ENCODE peak calls at places on chromosome 18, in six cellular contexts. X is A549, G is IMR-90, Y is adrenal gland, C is suprapubic skin, S is vagina. L is an unnamed sample.
A peak's percentile ranks its signal among the peaks of the same experiment; 100 is the strongest.

GRCh38 chr18:59954241-59954640 is 54.4 kb downstream of the PMAIP1 start:
- DNase-seq in X (no peak), G (no peak), Y (no peak), C (no peak), S (no peak), L (no peak)

GRCh38 chr18:8006979-8007378 is 439.9 kb downstream of the PTPRM start:
- DNase-seq in X (no peak), G (no peak), Y (no peak), C (no peak), S (no peak), L (no peak)

GRCh38 chr18:13019301-13019700 is 28.1 kb downstream of the CEP192 start:
- DNase-seq in X (no peak), G (peak; percentile 49), Y (no peak), C (no peak), S (no peak), L (no peak)

GRCh38 chr18:5879479-5879882 is 15.8 kb downstream of the TMEM200C start:
- DNase-seq in X (peak; percentile 19), G (peak; percentile 65), Y (no peak), C (no peak), S (no peak), L (no peak)

GRCh38 chr18:48771641-48772380 is 179.0 kb downstream of the SMAD7 start:
- DNase-seq in X (no peak), G (no peak), Y (no peak), C (no peak), S (no peak), L (no peak)

GRCh38 chr18:57901819-57902600 is 98.9 kb upstream of the ATP8B1 start:
- DNase-seq in X (peak; percentile 98), G (peak; percentile 16), Y (no peak), C (no peak), S (no peak), L (no peak)

GRCh38 chr18:11981633-11982366 is 493 bp downstream of the IMPA2 start:
- DNase-seq in X (no peak), G (peak; percentile 19), Y (no peak), C (no peak), S (no peak), L (peak; percentile 68)

GRCh38 chr18:42028232-42028832 is 73.3 kb downstream of the PIK3C3 start:
- DNase-seq in X (peak; percentile 9), G (peak; percentile 38), Y (no peak), C (no peak), S (no peak), L (no peak)

GRCh38 chr18:54235871-54236270 is 11.4 kb upstream of the MBD2 start:
- DNase-seq in X (no peak), G (no peak), Y (no peak), C (no peak), S (no peak), L (no peak)

GRCh38 chr18:54233761-54234160 is 9.3 kb upstream of the MBD2 start:
- DNase-seq in X (no peak), G (no peak), Y (no peak), C (no peak), S (no peak), L (no peak)

GRCh38 chr18:54232485-54233227 is 8.2 kb upstream of the MBD2 start:
- DNase-seq in X (no peak), G (no peak), Y (no peak), C (no peak), S (no peak), L (no peak)

GRCh38 chr18:54229660-54230059 is 5.2 kb upstream of the MBD2 start:
- DNase-seq in X (no peak), G (no peak), Y (no peak), C (no peak), S (no peak), L (no peak)

DNA sequence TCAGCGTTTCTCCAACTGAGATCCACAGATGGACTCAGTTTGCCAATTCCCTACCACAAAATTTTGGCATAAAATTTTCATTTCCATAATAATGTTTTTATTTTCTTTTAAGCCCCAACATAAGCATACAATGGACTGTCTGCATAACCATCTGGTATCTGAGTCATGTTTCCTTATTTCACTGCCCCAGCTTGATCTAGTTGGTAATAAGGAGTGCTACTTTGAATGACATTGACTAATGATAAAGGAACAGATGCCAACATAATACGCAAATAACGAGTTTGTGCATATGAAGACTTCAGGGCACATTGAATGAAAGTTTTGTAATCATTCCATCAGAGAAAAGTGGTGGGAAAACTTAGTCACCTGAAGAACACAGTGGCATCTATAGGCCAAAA is 8.8 kb upstream of the MBD2 start:
- DNase-seq in X (no peak), G (no peak), Y (no peak), C (no peak), S (no peak), L (no peak)
- H3K27ac ChIP-seq in X (no peak overlapping the region), G (no peak overlapping the region), Y (no peak overlapping the region), C (peak overlapping the region; percentile 28), S (no peak overlapping the region), L (no peak overlapping the region)

GRCh38 chr18:3604626-3605408 is 154.8 kb downstream of the TGIF1 start:
- DNase-seq in X (peak; percentile 94), G (peak; percentile 98), Y (no peak), C (no peak), S (no peak), L (no peak)
- TF ChIP-seq POLR2A in X (no peak), G (peak; percentile 91), Y (no peak), C (no peak), S (no peak), L (no peak)

GRCh38 chr18:77056399-77057015 is 76.1 kb downstream of the MBP start:
- DNase-seq in X (no peak), G (no peak), Y (no peak), C (no peak), S (no peak), L (no peak)
- H3K4me1 ChIP-seq in X (peaks cover 40% of the 10 kb centered on the region), G (peaks cover 26% of the 10 kb centered on the region), Y (peaks cover 39% of the 10 kb centered on the region), C (peaks cover 46% of the 10 kb centered on the region), S (peaks cover 54% of the 10 kb centered on the region), L (peaks cover 6% of the 10 kb centered on the region)

DNA sequence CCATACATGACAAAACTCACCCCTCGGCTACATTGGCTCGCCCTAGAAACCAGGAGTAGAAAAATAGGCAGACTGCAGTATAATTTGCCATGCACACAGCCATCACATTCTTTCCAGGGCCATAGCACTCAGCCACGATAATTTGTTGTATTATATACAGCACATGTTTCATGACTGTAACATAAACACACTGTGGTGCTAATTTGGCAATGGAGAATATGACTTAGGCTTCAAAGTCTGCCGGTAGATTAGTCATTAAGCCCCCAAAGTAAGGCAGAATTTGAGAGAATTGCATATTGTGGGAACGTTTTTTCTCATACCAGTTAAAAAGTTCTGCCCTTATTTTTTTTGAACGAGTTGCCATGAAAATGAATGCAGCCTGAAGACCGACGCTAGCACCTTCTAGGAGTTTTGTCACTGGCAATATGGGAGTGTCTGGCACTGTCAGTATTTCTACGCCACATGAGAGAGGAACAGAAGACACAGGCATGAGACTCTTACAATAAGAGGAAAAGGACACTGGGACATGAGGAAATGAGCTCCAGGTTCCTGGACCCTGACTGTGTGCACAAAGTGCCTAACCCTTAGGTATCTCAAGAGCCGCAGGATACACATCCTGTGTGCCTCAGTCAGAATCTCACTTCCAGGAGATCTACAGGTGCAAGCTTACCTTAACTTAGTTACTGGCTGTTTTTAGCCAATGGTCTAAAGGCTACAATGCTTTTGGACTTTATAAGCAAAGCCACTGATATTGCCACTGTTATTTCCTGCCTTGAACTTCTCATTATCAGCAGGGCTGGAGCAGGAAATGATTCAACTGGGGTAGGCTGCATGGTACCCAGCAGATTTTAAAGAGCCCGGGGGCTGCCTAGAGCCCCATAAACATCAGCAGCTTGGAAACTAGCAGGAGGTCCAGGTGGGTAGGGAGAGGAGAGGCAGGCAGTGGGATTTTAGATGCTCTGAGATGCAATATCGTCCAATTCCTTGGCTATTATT is 254.5 kb downstream of the ZNF521 start:
- DNase-seq in X (no peak), G (peak; percentile 73), Y (no peak), C (no peak), S (no peak), L (no peak)
- H3K27ac ChIP-seq in X (no peak overlapping the region), G (peak overlapping the region; percentile 50), Y (no peak overlapping the region), C (no peak overlapping the region), S (no peak overlapping the region), L (no peak overlapping the region)

GRCh38 chr18:50287441-50288347 is at the start of gene CXXC1:
- DNase-seq in X (peak; percentile 99), G (peak; percentile 100), Y (peak; percentile 95), C (peak; percentile 98), S (no peak), L (peak; percentile 98)

GRCh38 chr18:50285631-50286321 is 1.7 kb downstream of the CXXC1 start:
- DNase-seq in X (no peak), G (no peak), Y (no peak), C (no peak), S (no peak), L (no peak)

GRCh38 chr18:50287028-50287440 is 458 bp downstream of the CXXC1 start:
- DNase-seq in X (no peak), G (no peak), Y (no peak), C (no peak), S (no peak), L (peak; percentile 65)

GRCh38 chr18:50285071-50285470 is 2.4 kb downstream of the CXXC1 start:
- DNase-seq in X (no peak), G (no peak), Y (no peak), C (no peak), S (no peak), L (no peak)

DNA sequence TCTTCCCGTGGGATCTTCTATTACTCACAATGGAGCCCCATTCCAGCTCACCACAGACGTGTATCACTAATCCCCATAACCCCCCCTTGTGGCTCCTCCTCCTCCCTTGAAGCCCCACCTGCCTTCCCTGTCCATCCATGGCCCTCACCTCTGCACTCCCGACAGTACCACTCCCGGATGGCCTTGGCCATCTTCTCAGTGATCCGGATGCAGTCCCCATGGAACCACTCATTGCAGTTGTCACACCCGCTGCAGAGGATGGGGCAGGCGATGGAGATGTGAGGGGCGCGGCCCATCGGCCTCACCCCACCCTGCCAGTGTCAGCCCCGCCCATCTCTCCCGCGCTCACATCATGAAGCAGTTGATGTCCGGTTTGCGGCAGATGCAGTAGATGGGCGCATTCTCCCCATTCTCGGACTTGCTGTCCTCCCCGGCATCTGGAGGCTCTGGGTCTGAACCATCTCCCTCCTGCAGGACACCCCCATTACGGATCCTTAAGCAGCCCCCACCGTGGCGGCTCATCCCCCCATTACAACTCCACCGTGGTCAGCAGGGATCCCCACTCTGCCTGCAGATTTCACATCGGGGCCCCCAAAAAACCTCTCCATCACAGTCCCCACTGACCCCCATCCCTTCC is 983 bp downstream of the CXXC1 start:
- DNase-seq in X (peak; percentile 37), G (peak; percentile 29), Y (no peak), C (no peak), S (no peak), L (peak; percentile 65)
- TF ChIP-seq POLR2A in X (no peak), G (no peak), Y (no peak), C (no peak), S (no peak), L (no peak)

GRCh38 chr18:25279556-25279955 is 72.4 kb downstream of the ZNF521 start:
- DNase-seq in X (no peak), G (peak; percentile 60), Y (no peak), C (no peak), S (no peak), L (no peak)
- H3K4me1 ChIP-seq in X (no peaks in the 10 kb centered on the region), G (peaks cover 8% of the 10 kb centered on the region), Y (peaks cover 6% of the 10 kb centered on the region), C (peaks cover 17% of the 10 kb centered on the region), S (peaks cover 9% of the 10 kb centered on the region), L (peaks cover 9% of the 10 kb centered on the region)

L was measured in ovary.